ENCODE peak calls at places on chromosomes 2 and 18, in eight cellular contexts. One of them, this sample, is unnamed.

GRCh38 chr2:229212241-229212640 is 58.8 kb downstream of the PID1 start:
- DNase-seq in endothelial cell of umbilical vein: no peak
- DNase-seq in IMR-90: no peak
- DNase-seq in MM.1S: no peak
- DNase-seq in SK-N-SH: no peak
- DNase-seq in HCT116: no peak
- DNase-seq in mammary epithelial cell: no peak
- DNase-seq in PC-9: no peak
- DNase-seq in this sample: no peak

GRCh38 chr2:8515390-8515761 is 166.5 kb upstream of the ID2 start:
- DNase-seq in endothelial cell of umbilical vein: no peak
- DNase-seq in IMR-90: no peak
- DNase-seq in MM.1S: peak
- DNase-seq in SK-N-SH: no peak
- DNase-seq in HCT116: no peak
- DNase-seq in mammary epithelial cell: no peak
- DNase-seq in PC-9: no peak
- DNase-seq in this sample: no peak

GRCh38 chr18:7577706-7578105 is 10.6 kb downstream of the PTPRM start:
- DNase-seq in endothelial cell of umbilical vein: no peak
- DNase-seq in IMR-90: peak
- DNase-seq in MM.1S: no peak
- DNase-seq in SK-N-SH: no peak
- DNase-seq in HCT116: no peak
- DNase-seq in mammary epithelial cell: no peak
- DNase-seq in PC-9: no peak
- DNase-seq in this sample: peak

GRCh38 chr2:241263061-241263460 is 52.4 kb downstream of the HDLBP start:
- DNase-seq in endothelial cell of umbilical vein: no peak
- DNase-seq in IMR-90: no peak
- DNase-seq in MM.1S: no peak
- DNase-seq in SK-N-SH: no peak
- DNase-seq in HCT116: no peak
- DNase-seq in mammary epithelial cell: no peak
- DNase-seq in PC-9: no peak
- DNase-seq in this sample: no peak

GRCh38 chr2:164981217-164981990 is 26.1 kb upstream of the SLC38A11 start:
- DNase-seq in endothelial cell of umbilical vein: peak
- DNase-seq in IMR-90: peak
- DNase-seq in MM.1S: no peak
- DNase-seq in SK-N-SH: no peak
- DNase-seq in HCT116: no peak
- DNase-seq in mammary epithelial cell: peak
- DNase-seq in PC-9: no peak
- DNase-seq in this sample: peak

GRCh38 chr2:136208682-136209081 is 90.7 kb upstream of the CXCR4 start:
- DNase-seq in endothelial cell of umbilical vein: no peak
- DNase-seq in IMR-90: no peak
- DNase-seq in MM.1S: no peak
- DNase-seq in SK-N-SH: no peak
- DNase-seq in HCT116: no peak
- DNase-seq in mammary epithelial cell: no peak
- DNase-seq in PC-9: no peak
- DNase-seq in this sample: no peak

GRCh38 chr2:208269091-208269490 is 3.0 kb downstream of the PIKFYVE start:
- DNase-seq in endothelial cell of umbilical vein: no peak
- DNase-seq in IMR-90: no peak
- DNase-seq in MM.1S: no peak
- DNase-seq in SK-N-SH: no peak
- DNase-seq in HCT116: no peak
- DNase-seq in mammary epithelial cell: no peak
- DNase-seq in PC-9: no peak
- DNase-seq in this sample: no peak

GRCh38 chr2:110903548-110903947 is 171.2 kb downstream of the ACOXL start:
- DNase-seq in endothelial cell of umbilical vein: no peak
- DNase-seq in IMR-90: no peak
- DNase-seq in MM.1S: no peak
- DNase-seq in SK-N-SH: peak
- DNase-seq in HCT116: no peak
- DNase-seq in mammary epithelial cell: no peak
- DNase-seq in PC-9: no peak
- DNase-seq in this sample: no peak

GRCh38 chr2:10188729-10189305 is 66.3 kb downstream of the RRM2 start:
- DNase-seq in endothelial cell of umbilical vein: no peak
- DNase-seq in IMR-90: no peak
- DNase-seq in MM.1S: no peak
- DNase-seq in SK-N-SH: peak
- DNase-seq in HCT116: no peak
- DNase-seq in mammary epithelial cell: no peak
- DNase-seq in PC-9: no peak
- DNase-seq in this sample: no peak

GRCh38 chr2:9573013-9573708 is 17.5 kb upstream of the ADAM17 start:
- DNase-seq in endothelial cell of umbilical vein: no peak
- DNase-seq in IMR-90: peak
- DNase-seq in MM.1S: no peak
- DNase-seq in SK-N-SH: no peak
- DNase-seq in HCT116: no peak
- DNase-seq in mammary epithelial cell: peak
- DNase-seq in PC-9: no peak
- DNase-seq in this sample: peak

GRCh38 chr18:55384551-55385275 is 203.3 kb downstream of the TCF4 start:
- DNase-seq in endothelial cell of umbilical vein: peak
- DNase-seq in IMR-90: peak
- DNase-seq in MM.1S: peak
- DNase-seq in SK-N-SH: peak
- DNase-seq in HCT116: no peak
- DNase-seq in mammary epithelial cell: peak
- DNase-seq in PC-9: no peak
- DNase-seq in this sample: peak

GRCh38 chr18:50970006-50970405 is 2.2 kb downstream of the ELAC1 start:
- DNase-seq in endothelial cell of umbilical vein: no peak
- DNase-seq in IMR-90: no peak
- DNase-seq in MM.1S: no peak
- DNase-seq in SK-N-SH: no peak
- DNase-seq in HCT116: no peak
- DNase-seq in mammary epithelial cell: peak
- DNase-seq in PC-9: peak
- DNase-seq in this sample: no peak

GRCh38 chr2:64804651-64805050 is 150.9 kb upstream of the SERTAD2 start:
- DNase-seq in endothelial cell of umbilical vein: no peak
- DNase-seq in IMR-90: peak
- DNase-seq in MM.1S: no peak
- DNase-seq in SK-N-SH: no peak
- DNase-seq in HCT116: no peak
- DNase-seq in mammary epithelial cell: no peak
- DNase-seq in PC-9: no peak
- DNase-seq in this sample: peak

GRCh38 chr18:59057969-59058368 is 81.7 kb upstream of the SEC11C start:
- DNase-seq in endothelial cell of umbilical vein: no peak
- DNase-seq in IMR-90: peak
- DNase-seq in MM.1S: no peak
- DNase-seq in SK-N-SH: no peak
- DNase-seq in HCT116: no peak
- DNase-seq in mammary epithelial cell: no peak
- DNase-seq in PC-9: no peak
- DNase-seq in this sample: peak

GRCh38 chr2:239363946-239364637 is 36.7 kb downstream of the HDAC4 start:
- DNase-seq in endothelial cell of umbilical vein: no peak
- DNase-seq in IMR-90: no peak
- DNase-seq in MM.1S: no peak
- DNase-seq in SK-N-SH: no peak
- DNase-seq in HCT116: no peak
- DNase-seq in mammary epithelial cell: no peak
- DNase-seq in PC-9: no peak
- DNase-seq in this sample: no peak

GRCh38 chr2:38153476-38153875 is 77.5 kb upstream of the CYP1B1 start:
- DNase-seq in endothelial cell of umbilical vein: no peak
- DNase-seq in IMR-90: no peak
- DNase-seq in MM.1S: no peak
- DNase-seq in SK-N-SH: no peak
- DNase-seq in HCT116: no peak
- DNase-seq in mammary epithelial cell: no peak
- DNase-seq in PC-9: no peak
- DNase-seq in this sample: no peak

GRCh38 chr2:54406031-54406430 is 50.1 kb upstream of the SPTBN1 start:
- DNase-seq in endothelial cell of umbilical vein: no peak
- DNase-seq in IMR-90: no peak
- DNase-seq in MM.1S: no peak
- DNase-seq in SK-N-SH: no peak
- DNase-seq in HCT116: no peak
- DNase-seq in mammary epithelial cell: no peak
- DNase-seq in PC-9: no peak
- DNase-seq in this sample: no peak

GRCh38 chr2:54274781-54275242 is 18.8 kb upstream of the TSPYL6 start:
- DNase-seq in endothelial cell of umbilical vein: no peak
- DNase-seq in IMR-90: peak
- DNase-seq in MM.1S: no peak
- DNase-seq in SK-N-SH: no peak
- DNase-seq in HCT116: no peak
- DNase-seq in mammary epithelial cell: peak
- DNase-seq in PC-9: no peak
- DNase-seq in this sample: peak

GRCh38 chr2:113894156-113894743 is 4.4 kb downstream of the ACTR3 start:
- DNase-seq in endothelial cell of umbilical vein: peak
- DNase-seq in IMR-90: peak
- DNase-seq in MM.1S: no peak
- DNase-seq in SK-N-SH: no peak
- DNase-seq in HCT116: peak
- DNase-seq in mammary epithelial cell: peak
- DNase-seq in PC-9: peak
- DNase-seq in this sample: peak

GRCh38 chr2:106115250-106115649 is 78.9 kb downstream of the UXS1 start:
- DNase-seq in endothelial cell of umbilical vein: no peak
- DNase-seq in IMR-90: peak
- DNase-seq in MM.1S: no peak
- DNase-seq in SK-N-SH: no peak
- DNase-seq in HCT116: peak
- DNase-seq in mammary epithelial cell: peak
- DNase-seq in PC-9: peak
- DNase-seq in this sample: peak

GRCh38 chr18:74806700-74807416 is 209.2 kb downstream of the ZNF407 start:
- DNase-seq in endothelial cell of umbilical vein: peak
- DNase-seq in IMR-90: peak
- DNase-seq in MM.1S: peak
- DNase-seq in SK-N-SH: no peak
- DNase-seq in HCT116: peak
- DNase-seq in mammary epithelial cell: peak
- DNase-seq in PC-9: peak
- DNase-seq in this sample: peak
- H2AFZ ChIP-seq in endothelial cell of umbilical vein: no peak
- H2AFZ ChIP-seq in IMR-90: no peak
- H2AFZ ChIP-seq in MM.1S: peak
- H2AFZ ChIP-seq in SK-N-SH: peak
- H2AFZ ChIP-seq in HCT116: no peak
- H2AFZ ChIP-seq in mammary epithelial cell: peak
- H2AFZ ChIP-seq in PC-9: no peak
- H2AFZ ChIP-seq in this sample: no peak

GRCh38 chr2:49416252-49416651 is 261.9 kb upstream of the FSHR start:
- DNase-seq in endothelial cell of umbilical vein: no peak
- DNase-seq in IMR-90: no peak
- DNase-seq in MM.1S: no peak
- DNase-seq in SK-N-SH: no peak
- DNase-seq in HCT116: no peak
- DNase-seq in mammary epithelial cell: no peak
- DNase-seq in PC-9: no peak
- DNase-seq in this sample: no peak
- H2AFZ ChIP-seq in endothelial cell of umbilical vein: no peak
- H2AFZ ChIP-seq in IMR-90: no peak
- H2AFZ ChIP-seq in MM.1S: no peak
- H2AFZ ChIP-seq in SK-N-SH: no peak
- H2AFZ ChIP-seq in HCT116: no peak
- H2AFZ ChIP-seq in mammary epithelial cell: no peak
- H2AFZ ChIP-seq in PC-9: no peak
- H2AFZ ChIP-seq in this sample: no peak

DNA sequence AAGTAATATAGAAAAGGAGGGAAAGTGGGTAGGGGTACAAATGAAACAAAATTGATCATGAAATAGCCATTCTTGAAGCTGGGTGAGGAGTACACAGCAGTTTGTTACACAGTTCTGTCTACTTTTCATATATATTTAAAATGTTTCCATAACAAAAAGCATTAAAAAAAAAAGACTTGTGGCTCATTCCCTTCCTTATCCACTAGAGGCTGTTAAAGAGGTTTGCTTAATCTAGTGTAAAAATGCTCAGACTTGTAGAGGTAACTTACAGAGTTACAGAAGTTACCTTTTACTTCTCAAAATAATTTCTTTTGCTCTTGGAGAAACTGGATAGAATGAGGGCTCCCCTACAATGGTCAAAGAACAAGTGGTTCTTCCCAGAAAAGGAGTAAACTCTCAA is 8.1 kb upstream of the WIPF1 start:
- DNase-seq in endothelial cell of umbilical vein: peak
- DNase-seq in IMR-90: peak
- DNase-seq in MM.1S: peak
- DNase-seq in SK-N-SH: no peak
- DNase-seq in HCT116: peak
- DNase-seq in mammary epithelial cell: no peak
- DNase-seq in PC-9: no peak
- DNase-seq in this sample: peak
- H2AFZ ChIP-seq in endothelial cell of umbilical vein: no peak
- H2AFZ ChIP-seq in IMR-90: no peak
- H2AFZ ChIP-seq in MM.1S: no peak
- H2AFZ ChIP-seq in SK-N-SH: no peak
- H2AFZ ChIP-seq in HCT116: peak
- H2AFZ ChIP-seq in mammary epithelial cell: no peak
- H2AFZ ChIP-seq in PC-9: no peak
- H2AFZ ChIP-seq in this sample: no peak

GRCh38 chr2:70922591-70923234 is 13.0 kb upstream of the ATP6V1B1 start:
- DNase-seq in endothelial cell of umbilical vein: no peak
- DNase-seq in IMR-90: no peak
- DNase-seq in MM.1S: no peak
- DNase-seq in SK-N-SH: peak
- DNase-seq in HCT116: no peak
- DNase-seq in mammary epithelial cell: no peak
- DNase-seq in PC-9: no peak
- DNase-seq in this sample: no peak
- H2AFZ ChIP-seq in endothelial cell of umbilical vein: peak
- H2AFZ ChIP-seq in IMR-90: no peak
- H2AFZ ChIP-seq in MM.1S: no peak
- H2AFZ ChIP-seq in SK-N-SH: no peak
- H2AFZ ChIP-seq in HCT116: no peak
- H2AFZ ChIP-seq in mammary epithelial cell: no peak
- H2AFZ ChIP-seq in PC-9: no peak
- H2AFZ ChIP-seq in this sample: no peak